ENCODE peak calls at places on chromosomes 12 and 14, in five cellular contexts. One of them, this sample, is unnamed.
A peak's percentile ranks its signal among the peaks of the same experiment; 100 is the strongest.

GRCh38 chr14:49880267-49881064 is 12.4 kb upstream of the ARF6 start:
- DNase-seq in astrocyte of the spinal cord: peak; percentile 30
- DNase-seq in right cardiac atrium: no peak
- DNase-seq in astrocyte of the cerebellum: no peak
- DNase-seq in MM.1S: no peak
- DNase-seq in this sample: no peak

GRCh38 chr12:107431942-107432341 is 253.7 kb upstream of the PWP1 start:
- DNase-seq in astrocyte of the cerebellum: no peak
- DNase-seq in MM.1S: no peak
- DNase-seq in astrocyte of the spinal cord: no peak
- DNase-seq in right cardiac atrium: no peak
- DNase-seq in this sample: no peak

GRCh38 chr14:73715707-73716106 is 1.5 kb upstream of the PNMA1 start:
- DNase-seq in astrocyte of the spinal cord: no peak
- DNase-seq in MM.1S: no peak
- DNase-seq in astrocyte of the cerebellum: no peak
- DNase-seq in right cardiac atrium: no peak
- DNase-seq in this sample: no peak

GRCh38 chr12:66269757-66270383 is 32.4 kb upstream of the HELB start:
- DNase-seq in right cardiac atrium: no peak
- DNase-seq in astrocyte of the cerebellum: peak; percentile 28
- DNase-seq in MM.1S: peak; percentile 74
- DNase-seq in astrocyte of the spinal cord: peak; percentile 52
- DNase-seq in this sample: no peak

GRCh38 chr12:108457006-108457733 is 57.9 kb upstream of the FICD start:
- DNase-seq in right cardiac atrium: no peak
- DNase-seq in MM.1S: peak; percentile 65
- DNase-seq in astrocyte of the cerebellum: peak; percentile 11
- DNase-seq in astrocyte of the spinal cord: peak; percentile 44
- DNase-seq in this sample: no peak

GRCh38 chr12:33427071-33427470 is 12.5 kb downstream of the SYT10 start:
- DNase-seq in right cardiac atrium: no peak
- DNase-seq in astrocyte of the cerebellum: no peak
- DNase-seq in astrocyte of the spinal cord: no peak
- DNase-seq in MM.1S: peak; percentile 59
- DNase-seq in this sample: no peak

GRCh38 chr14:25049127-25049558 is 804 bp downstream of the STXBP6 start:
- DNase-seq in astrocyte of the cerebellum: no peak
- DNase-seq in right cardiac atrium: no peak
- DNase-seq in MM.1S: no peak
- DNase-seq in astrocyte of the spinal cord: peak; percentile 11
- DNase-seq in this sample: no peak

GRCh38 chr12:75479963-75480461 is 543 bp upstream of the GLIPR1 start:
- DNase-seq in astrocyte of the cerebellum: peak; percentile 93
- DNase-seq in astrocyte of the spinal cord: peak; percentile 93
- DNase-seq in right cardiac atrium: no peak
- DNase-seq in MM.1S: peak; percentile 54
- DNase-seq in this sample: no peak

GRCh38 chr14:104681689-104682074 is 7.7 kb upstream of the INF2 start:
- DNase-seq in astrocyte of the cerebellum: no peak
- DNase-seq in MM.1S: no peak
- DNase-seq in right cardiac atrium: peak; percentile 93
- DNase-seq in astrocyte of the spinal cord: peak; percentile 79
- DNase-seq in this sample: no peak

GRCh38 chr12:26678697-26679660 is 154.0 kb downstream of the ITPR2 start:
- DNase-seq in MM.1S: no peak
- DNase-seq in right cardiac atrium: no peak
- DNase-seq in astrocyte of the cerebellum: no peak
- DNase-seq in astrocyte of the spinal cord: no peak
- DNase-seq in this sample: no peak

GRCh38 chr12:68498736-68499135 is 112.0 kb upstream of the RAP1B start:
- DNase-seq in right cardiac atrium: no peak
- DNase-seq in astrocyte of the spinal cord: no peak
- DNase-seq in astrocyte of the cerebellum: no peak
- DNase-seq in MM.1S: no peak
- DNase-seq in this sample: no peak

GRCh38 chr12:19052689-19053088 is 76.8 kb upstream of the PLEKHA5 start:
- DNase-seq in right cardiac atrium: no peak
- DNase-seq in astrocyte of the cerebellum: no peak
- DNase-seq in MM.1S: no peak
- DNase-seq in astrocyte of the spinal cord: no peak
- DNase-seq in this sample: no peak

GRCh38 chr12:97301576-97301975 is 161.0 kb upstream of the RMST start:
- DNase-seq in astrocyte of the spinal cord: no peak
- DNase-seq in MM.1S: no peak
- DNase-seq in right cardiac atrium: no peak
- DNase-seq in astrocyte of the cerebellum: no peak
- DNase-seq in this sample: no peak

GRCh38 chr12:3684449-3685051 is 68.4 kb downstream of the CRACR2A start:
- DNase-seq in astrocyte of the spinal cord: no peak
- DNase-seq in MM.1S: no peak
- DNase-seq in astrocyte of the cerebellum: no peak
- DNase-seq in right cardiac atrium: no peak
- DNase-seq in this sample: no peak

GRCh38 chr14:63770187-63770807 is 42.4 kb upstream of the SGPP1 start:
- DNase-seq in MM.1S: peak; percentile 34
- DNase-seq in right cardiac atrium: no peak
- DNase-seq in astrocyte of the cerebellum: peak; percentile 57
- DNase-seq in astrocyte of the spinal cord: peak; percentile 58
- DNase-seq in this sample: no peak

GRCh38 chr12:53976823-53977595 is 2.3 kb upstream of the HOTAIR start:
- DNase-seq in astrocyte of the cerebellum: no peak
- DNase-seq in MM.1S: no peak
- DNase-seq in right cardiac atrium: no peak
- DNase-seq in astrocyte of the spinal cord: no peak
- DNase-seq in this sample: no peak

GRCh38 chr14:24389266-24389855 is 9.4 kb upstream of the NYNRIN start:
- DNase-seq in MM.1S: no peak
- DNase-seq in astrocyte of the cerebellum: no peak
- DNase-seq in right cardiac atrium: no peak
- DNase-seq in astrocyte of the spinal cord: no peak
- DNase-seq in this sample: no peak

GRCh38 chr14:96888593-96888992 is 91.4 kb downstream of the VRK1 start:
- DNase-seq in MM.1S: no peak
- DNase-seq in astrocyte of the cerebellum: peak; percentile 12
- DNase-seq in astrocyte of the spinal cord: peak; percentile 11
- DNase-seq in right cardiac atrium: no peak
- DNase-seq in this sample: no peak

GRCh38 chr12:6724409-6724797 is 557 bp downstream of the COPS7A start:
- DNase-seq in right cardiac atrium: no peak
- DNase-seq in MM.1S: peak; percentile 51
- DNase-seq in astrocyte of the spinal cord: peak; percentile 13
- DNase-seq in astrocyte of the cerebellum: no peak
- DNase-seq in this sample: no peak

GRCh38 chr14:45810152-45810872 is 557.3 kb upstream of the MIS18BP1 start:
- DNase-seq in astrocyte of the spinal cord: no peak
- DNase-seq in astrocyte of the cerebellum: no peak
- DNase-seq in MM.1S: peak; percentile 10
- DNase-seq in right cardiac atrium: no peak
- DNase-seq in this sample: no peak

GRCh38 chr12:3836641-3837040 is 36.6 kb downstream of the PARP11 start:
- DNase-seq in MM.1S: no peak
- DNase-seq in astrocyte of the cerebellum: no peak
- DNase-seq in astrocyte of the spinal cord: no peak
- DNase-seq in right cardiac atrium: no peak
- DNase-seq in this sample: no peak

GRCh38 chr12:78185651-78186050 is 355.0 kb downstream of the NAV3 start:
- DNase-seq in astrocyte of the cerebellum: no peak
- DNase-seq in right cardiac atrium: no peak
- DNase-seq in astrocyte of the spinal cord: no peak
- DNase-seq in MM.1S: no peak
- DNase-seq in this sample: no peak

GRCh38 chr14:95623195-95623594 is 63.0 kb upstream of the TCL1B start:
- DNase-seq in MM.1S: no peak
- DNase-seq in astrocyte of the cerebellum: no peak
- DNase-seq in astrocyte of the spinal cord: no peak
- DNase-seq in right cardiac atrium: no peak
- DNase-seq in this sample: no peak

GRCh38 chr14:75542585-75543091 is 20.4 kb downstream of the BATF start:
- DNase-seq in astrocyte of the spinal cord: no peak
- DNase-seq in MM.1S: no peak
- DNase-seq in right cardiac atrium: peak; percentile 79
- DNase-seq in astrocyte of the cerebellum: no peak
- DNase-seq in this sample: no peak

GRCh38 chr14:42508209-42508946 is 901.7 kb downstream of the LRFN5 start:
- DNase-seq in astrocyte of the cerebellum: no peak
- DNase-seq in MM.1S: no peak
- DNase-seq in right cardiac atrium: no peak
- DNase-seq in astrocyte of the spinal cord: no peak
- DNase-seq in this sample: no peak

GRCh38 chr14:64705406-64706118 is 1.3 kb downstream of the PLEKHG3 start:
- DNase-seq in astrocyte of the cerebellum: no peak
- DNase-seq in MM.1S: no peak
- DNase-seq in astrocyte of the spinal cord: no peak
- DNase-seq in right cardiac atrium: no peak
- DNase-seq in this sample: no peak

GRCh38 chr12:121295746-121296617 is 527 bp downstream of the CAMKK2 start:
- DNase-seq in MM.1S: peak; percentile 6
- DNase-seq in right cardiac atrium: peak; percentile 51
- DNase-seq in astrocyte of the spinal cord: peak; percentile 3
- DNase-seq in astrocyte of the cerebellum: no peak
- DNase-seq in this sample: no peak

GRCh38 chr12:98814254-98814653 is 169.2 kb downstream of the APAF1 start:
- DNase-seq in right cardiac atrium: no peak
- DNase-seq in MM.1S: no peak
- DNase-seq in astrocyte of the spinal cord: peak; percentile 42
- DNase-seq in astrocyte of the cerebellum: no peak
- DNase-seq in this sample: no peak